ENCODE peak calls at places on chromosomes 4 and X, in ten cellular contexts. I, P, L, O, Z, X, D, J, G and Q are unnamed samples.

GRCh38 chr4:26522478-26522877 is 32.2 kb upstream of the CCKAR start:
- DNase-seq in I (no peak), P (no peak), L (no peak), O (no peak), Z (no peak), X (no peak), D (no peak), J (no peak), G (no peak), Q (no peak)

GRCh38 chr4:4625488-4625887 is 83.6 kb upstream of the STX18 start:
- DNase-seq in I (no peak), P (no peak), L (no peak), O (no peak), Z (no peak), X (no peak), D (no peak), J (no peak), G (no peak), Q (no peak)

GRCh38 chrX:15438332-15438731 is 54.1 kb upstream of the VEGFD start:
- DNase-seq in I (no peak), P (peak), L (no peak), O (no peak), Z (no peak), X (no peak), D (no peak), J (no peak), G (no peak), Q (no peak)

GRCh38 chr4:53608242-53608641 is 17.0 kb upstream of the LNX1 start:
- DNase-seq in I (no peak), P (no peak), L (no peak), O (no peak), Z (no peak), X (no peak), D (no peak), J (no peak), G (no peak), Q (no peak)

GRCh38 chr4:47531241-47531953 is 46.3 kb downstream of the ATP10D start:
- DNase-seq in I (peak), P (peak), L (no peak), O (no peak), Z (peak), X (no peak), D (peak), J (peak), G (peak), Q (no peak)

GRCh38 chrX:121245763-121246162 is 198.4 kb downstream of the GLUD2 start:
- DNase-seq in I (no peak), P (no peak), L (no peak), O (no peak), Z (no peak), X (no peak), D (no peak), J (no peak), G (no peak), Q (no peak)

GRCh38 chr4:48247142-48247877 is 22.3 kb downstream of the TEC start:
- DNase-seq in I (no peak), P (no peak), L (no peak), O (no peak), Z (no peak), X (no peak), D (no peak), J (no peak), G (no peak), Q (no peak)

GRCh38 chr4:168265327-168265726 is 53.2 kb downstream of the DDX60 start:
- DNase-seq in I (no peak), P (no peak), L (no peak), O (no peak), Z (no peak), X (no peak), D (no peak), J (no peak), G (no peak), Q (no peak)

GRCh38 chrX:104420907-104421306 is 145.1 kb upstream of the IL1RAPL2 start:
- DNase-seq in I (no peak), P (no peak), L (no peak), O (no peak), Z (no peak), X (no peak), D (no peak), J (no peak), G (no peak), Q (no peak)

GRCh38 chrX:2690856-2691542 is at the start of gene CD99:
- DNase-seq in I (peak), P (peak), L (no peak), O (peak), Z (peak), X (no peak), D (peak), J (peak), G (peak), Q (no peak)

GRCh38 chr4:8182858-8183725 is 16.0 kb upstream of the SH3TC1 start:
- DNase-seq in I (no peak), P (no peak), L (no peak), O (peak), Z (no peak), X (no peak), D (peak), J (no peak), G (peak), Q (no peak)

GRCh38 chr4:112473985-112474384 is 42.0 kb downstream of the NEUROG2 start:
- DNase-seq in I (no peak), P (no peak), L (no peak), O (no peak), Z (no peak), X (no peak), D (no peak), J (no peak), G (no peak), Q (no peak)

GRCh38 chr4:53804719-53805118 is 213.4 kb upstream of the LNX1 start:
- DNase-seq in I (peak), P (peak), L (no peak), O (no peak), Z (peak), X (no peak), D (peak), J (peak), G (no peak), Q (peak)

GRCh38 chr4:61204353-61204752 is 4.2 kb downstream of the ADGRL3 start:
- DNase-seq in I (no peak), P (no peak), L (no peak), O (no peak), Z (no peak), X (no peak), D (no peak), J (peak), G (no peak), Q (no peak)

GRCh38 chr4:145435646-145436045 is 46.0 kb upstream of the SMAD1 start:
- DNase-seq in I (no peak), P (no peak), L (no peak), O (no peak), Z (no peak), X (no peak), D (no peak), J (no peak), G (no peak), Q (no peak)

GRCh38 chrX:45295587-45295986 is 94.9 kb upstream of the DIPK2B start:
- DNase-seq in I (no peak), P (no peak), L (peak), O (no peak), Z (no peak), X (no peak), D (peak), J (no peak), G (no peak), Q (peak)

GRCh38 chr4:15765306-15765705 is 12.8 kb upstream of the CD38 start:
- DNase-seq in I (no peak), P (no peak), L (no peak), O (no peak), Z (no peak), X (no peak), D (peak), J (no peak), G (no peak), Q (no peak)

GRCh38 chr4:159487284-159487747 is 384.4 kb downstream of the RAPGEF2 start:
- DNase-seq in I (peak), P (peak), L (peak), O (no peak), Z (peak), X (peak), D (peak), J (peak), G (peak), Q (peak)

GRCh38 chr4:79650217-79650616 is 242.2 kb upstream of the GK2 start:
- DNase-seq in I (no peak), P (no peak), L (no peak), O (no peak), Z (no peak), X (no peak), D (peak), J (no peak), G (no peak), Q (no peak)

GRCh38 chr4:3365326-3365725 is 72.5 kb downstream of the RGS12 start:
- DNase-seq in I (no peak), P (no peak), L (no peak), O (no peak), Z (no peak), X (no peak), D (no peak), J (no peak), G (no peak), Q (no peak)

GRCh38 chrX:262391-262909 is 18.7 kb upstream of the PLCXD1 start:
- DNase-seq in I (no peak), P (no peak), L (no peak), O (no peak), Z (no peak), X (no peak), D (no peak), J (no peak), G (no peak), Q (no peak)

GRCh38 chr4:19936471-19936870 is 315.2 kb upstream of the SLIT2 start:
- DNase-seq in I (no peak), P (no peak), L (no peak), O (no peak), Z (no peak), X (no peak), D (no peak), J (no peak), G (peak), Q (no peak)

GRCh38 chr4:67885727-67886126 is 1.9 kb upstream of the TMPRSS11D start:
- DNase-seq in I (no peak), P (no peak), L (no peak), O (no peak), Z (no peak), X (no peak), D (peak), J (peak), G (peak), Q (no peak)

GRCh38 chrX:69189972-69190371 is 24.7 kb upstream of the PJA1 start:
- DNase-seq in I (no peak), P (no peak), L (no peak), O (no peak), Z (no peak), X (peak), D (no peak), J (no peak), G (no peak), Q (no peak)

GRCh38 chrX:150489359-150490015 is 78.9 kb upstream of the MTM1 start:
- DNase-seq in I (no peak), P (no peak), L (no peak), O (no peak), Z (no peak), X (no peak), D (no peak), J (no peak), G (no peak), Q (no peak)

GRCh38 chrX:153387987-153388721 is 13.0 kb downstream of the PNMA6E start:
- DNase-seq in I (no peak), P (no peak), L (no peak), O (no peak), Z (no peak), X (no peak), D (no peak), J (no peak), G (no peak), Q (no peak)

GRCh38 chrX:15349046-15349445 is 13.7 kb upstream of the PIGA start:
- DNase-seq in I (no peak), P (peak), L (peak), O (no peak), Z (no peak), X (peak), D (peak), J (peak), G (peak), Q (peak)

GRCh38 chrX:118675966-118676349 is 51.4 kb upstream of the IL13RA1 start:
- DNase-seq in I (no peak), P (no peak), L (no peak), O (no peak), Z (no peak), X (no peak), D (no peak), J (no peak), G (no peak), Q (no peak)

GRCh38 chrX:17860811-17861495 is at the start of gene RAI2:
- DNase-seq in I (peak), P (peak), L (peak), O (peak), Z (no peak), X (no peak), D (no peak), J (no peak), G (no peak), Q (peak)

GRCh38 chr4:184801781-184802180 is 24.0 kb downstream of the ACSL1 start:
- DNase-seq in I (no peak), P (no peak), L (no peak), O (no peak), Z (no peak), X (no peak), D (no peak), J (no peak), G (no peak), Q (no peak)

GRCh38 chr4:13548059-13548983 is 4.0 kb upstream of the NKX3-2 start:
- DNase-seq in I (no peak), P (no peak), L (no peak), O (no peak), Z (no peak), X (no peak), D (no peak), J (no peak), G (peak), Q (peak)

GRCh38 chr4:145734576-145735329 is 54.8 kb downstream of the C4orf51 start:
- DNase-seq in I (no peak), P (peak), L (no peak), O (peak), Z (no peak), X (peak), D (peak), J (peak), G (peak), Q (no peak)

GRCh38 chr4:83074086-83074704 is 39.2 kb downstream of the COPS4 start:
- DNase-seq in I (no peak), P (peak), L (no peak), O (no peak), Z (peak), X (no peak), D (peak), J (peak), G (peak), Q (peak)

GRCh38 chrX:51976503-51976902 is 83.1 kb downstream of the MAGED1 start:
- DNase-seq in I (no peak), P (no peak), L (no peak), O (no peak), Z (no peak), X (no peak), D (no peak), J (no peak), G (no peak), Q (no peak)

GRCh38 chr4:154958621-154959358 is 177.7 kb downstream of the RBM46 start:
- DNase-seq in I (no peak), P (no peak), L (no peak), O (peak), Z (no peak), X (no peak), D (no peak), J (no peak), G (no peak), Q (no peak)

GRCh38 chrX:39418936-39419659 is 617.8 kb downstream of the MID1IP1 start:
- DNase-seq in I (no peak), P (no peak), L (no peak), O (no peak), Z (no peak), X (no peak), D (peak), J (no peak), G (no peak), Q (no peak)

GRCh38 chr4:86556791-86557415 is 37.2 kb upstream of the PTPN13 start:
- DNase-seq in I (no peak), P (no peak), L (no peak), O (no peak), Z (no peak), X (no peak), D (no peak), J (no peak), G (no peak), Q (no peak)